ENCODE peak calls at places on chromosomes 12 and 14, in five cellular contexts. G is nephron progenitor cell, M is cardiac fibroblast, W is heart right ventricle, B is RWPE1. Q is an unnamed sample.

GRCh38 chr12:21428241-21428640 is 9.2 kb upstream of the PYROXD1 start:
- DNase-seq in G (no peak), B (no peak), W (no peak), M (peak; percentile 72), Q (no peak)

GRCh38 chr12:113955109-113955970 is 10.8 kb downstream of the RBM19 start:
- DNase-seq in G (peak; percentile 54), W (no peak), M (peak; percentile 33), B (peak; percentile 39), Q (no peak)

GRCh38 chr12:79685068-79685467 is 5.7 kb downstream of the PAWR start:
- DNase-seq in M (peak; percentile 78), B (peak; percentile 62), G (no peak), W (no peak), Q (no peak)

GRCh38 chr12:59382678-59383425 is 213.0 kb upstream of the SLC16A7 start:
- DNase-seq in W (no peak), M (no peak), B (no peak), G (no peak), Q (no peak)

GRCh38 chr12:12736759-12737676 is 19.9 kb downstream of the CDKN1B start:
- DNase-seq in M (peak; percentile 86), B (no peak), W (peak; percentile 29), G (no peak), Q (no peak)

GRCh38 chr14:88272390-88273019 is 50.6 kb downstream of the KCNK10 start:
- DNase-seq in M (no peak), B (no peak), G (no peak), W (no peak), Q (no peak)

GRCh38 chr12:97267166-97267565 is 195.4 kb upstream of the RMST start:
- DNase-seq in M (no peak), G (no peak), B (no peak), W (no peak), Q (no peak)

GRCh38 chr12:79373896-79374499 is 316.8 kb downstream of the PAWR start:
- DNase-seq in M (peak; percentile 38), G (peak; percentile 52), W (no peak), B (peak; percentile 53), Q (no peak)

GRCh38 chr12:119780786-119781434 is 96.2 kb downstream of the CIT start:
- DNase-seq in B (peak; percentile 60), W (peak; percentile 30), M (peak; percentile 67), G (peak; percentile 30), Q (no peak)

GRCh38 chr12:15033029-15033428 is 60.2 kb downstream of the PDE6H start:
- DNase-seq in G (no peak), M (no peak), B (no peak), W (no peak), Q (no peak)

GRCh38 chr12:101172316-101172715 is 37.7 kb downstream of the SLC5A8 start:
- DNase-seq in G (peak; percentile 16), B (no peak), M (peak; percentile 14), W (no peak), Q (no peak)

GRCh38 chr12:93323625-93324165 is 54.0 kb upstream of the NUDT4 start:
- DNase-seq in W (no peak), M (peak; percentile 23), G (no peak), B (peak; percentile 15), Q (no peak)

GRCh38 chr12:7032990-7033389 is 14.7 kb upstream of the LPCAT3 start:
- DNase-seq in M (no peak), G (no peak), B (no peak), W (no peak), Q (no peak)

GRCh38 chr14:68020493-68020892 is 200.9 kb downstream of the RAD51B start:
- DNase-seq in W (no peak), B (no peak), M (no peak), G (no peak), Q (no peak)

GRCh38 chr14:99995700-99996356 is 69.4 kb upstream of the EVL start:
- DNase-seq in M (peak; percentile 72), B (peak; percentile 44), W (peak; percentile 58), G (peak; percentile 49), Q (peak; percentile 61)

GRCh38 chr12:53538209-53538689 is 31.0 kb upstream of the NPFF start:
- DNase-seq in G (no peak), M (peak; percentile 77), B (no peak), W (no peak), Q (no peak)

GRCh38 chr12:70683976-70684375 is 46.7 kb upstream of the PTPRB start:
- DNase-seq in B (no peak), G (no peak), M (no peak), W (no peak), Q (no peak)

GRCh38 chr12:121295123-121295745 is 1.3 kb downstream of the CAMKK2 start:
- DNase-seq in W (no peak), B (no peak), G (no peak), M (no peak), Q (peak; percentile 69)

GRCh38 chr12:5969974-5970690 is 25.1 kb upstream of the ANO2 start:
- DNase-seq in G (no peak), B (no peak), W (no peak), M (no peak), Q (no peak)

GRCh38 chr12:117486840-117487659 is 125.6 kb upstream of the NOS1 start:
- DNase-seq in M (no peak), G (peak; percentile 22), W (no peak), B (peak; percentile 16), Q (no peak)

GRCh38 chr12:51823875-51824565 is 24.5 kb downstream of the FIGNL2 start:
- DNase-seq in M (peak; percentile 81), W (peak; percentile 28), G (no peak), B (peak; percentile 53), Q (no peak)

GRCh38 chr14:81435578-81436295 is 35.6 kb upstream of the STON2 start:
- DNase-seq in W (peak; percentile 31), G (peak; percentile 70), B (peak; percentile 69), M (peak; percentile 23), Q (peak; percentile 50)

GRCh38 chr12:90575995-90576394 is 379.0 kb downstream of the CCER1 start:
- DNase-seq in G (no peak), B (no peak), W (no peak), M (no peak), Q (no peak)

GRCh38 chr12:68056300-68056699 is 67.1 kb downstream of the IFNG-AS1 start:
- DNase-seq in W (no peak), M (no peak), G (no peak), B (no peak), Q (no peak)

GRCh38 chr14:74838141-74838540 is 37.8 kb downstream of the PROX2 start:
- DNase-seq in G (no peak), M (peak; percentile 40), B (no peak), W (no peak), Q (no peak)

GRCh38 chr12:79665488-79665887 is 25.3 kb downstream of the PAWR start:
- DNase-seq in W (no peak), B (no peak), G (no peak), M (no peak), Q (no peak)

GRCh38 chr14:100540141-100540925 is 46.9 kb downstream of the BEGAIN start:
- DNase-seq in M (no peak), W (no peak), G (peak; percentile 66), B (no peak), Q (peak; percentile 23)

GRCh38 chr14:99546230-99546879 is 57.7 kb downstream of the CCDC85C start:
- DNase-seq in B (no peak), W (no peak), M (no peak), G (peak; percentile 43), Q (no peak)

GRCh38 chr12:71731439-71732356 is 23.0 kb upstream of the RAB21 start:
- DNase-seq in G (no peak), W (no peak), M (peak; percentile 36), B (no peak), Q (no peak)

GRCh38 chr12:45590646-45591045 is 138.9 kb upstream of the ARID2 start:
- DNase-seq in M (no peak), B (no peak), G (no peak), W (no peak), Q (no peak)

GRCh38 chr12:45585522-45586230 is 143.8 kb upstream of the ARID2 start:
- DNase-seq in M (no peak), G (no peak), B (no peak), W (no peak), Q (no peak)

GRCh38 chr12:45587042-45587441 is 142.5 kb upstream of the ARID2 start:
- DNase-seq in M (no peak), G (no peak), W (no peak), B (no peak), Q (no peak)

GRCh38 chr12:45586486-45586885 is 143.0 kb upstream of the ARID2 start:
- DNase-seq in G (no peak), W (no peak), B (no peak), M (no peak), Q (no peak)

DNA sequence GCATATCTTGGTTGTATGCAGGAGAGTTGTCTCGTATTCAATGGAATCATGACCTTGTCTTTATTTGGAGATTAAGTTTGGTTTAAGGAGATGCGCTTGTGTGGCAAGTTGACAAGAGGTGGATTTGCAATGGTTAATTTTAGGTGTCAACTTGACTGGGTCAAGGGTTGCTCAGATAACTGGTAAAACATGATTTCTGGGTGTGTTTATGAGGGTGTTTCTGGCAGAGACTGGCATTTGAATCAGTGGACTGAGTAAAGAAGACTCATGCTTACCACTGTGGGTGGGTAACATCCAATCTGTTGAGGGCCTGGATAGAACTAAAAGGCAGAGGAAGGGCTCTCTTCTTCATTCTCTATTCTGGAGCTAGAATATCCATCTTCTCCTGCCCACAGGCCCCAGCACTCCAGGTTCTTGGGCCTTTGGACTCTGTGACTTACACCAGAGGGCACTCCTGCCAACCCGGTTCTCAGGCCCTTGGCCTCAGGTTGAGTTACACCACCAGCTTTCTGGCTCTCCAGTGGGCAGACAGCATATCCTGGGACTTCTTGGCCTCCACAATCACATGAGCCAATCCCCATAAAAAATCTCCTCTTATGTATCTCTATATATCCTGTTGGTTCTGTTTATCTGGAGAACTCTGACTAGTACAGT is 141.5 kb upstream of the ARID2 start:
- DNase-seq in G (no peak), W (peak; percentile 12), B (no peak), M (no peak), Q (no peak)
- TF ChIP-seq CTCF in G (no peak), W (peak; percentile 11), B (no peak), M (peak; percentile 5), Q (no peak)

GRCh38 chr14:65751510-65751909 is 339.0 kb downstream of the FUT8 start:
- DNase-seq in W (no peak), M (no peak), B (no peak), G (no peak), Q (no peak)
- TF ChIP-seq CTCF in W (no peak), M (no peak), B (no peak), G (no peak), Q (no peak)

DNA sequence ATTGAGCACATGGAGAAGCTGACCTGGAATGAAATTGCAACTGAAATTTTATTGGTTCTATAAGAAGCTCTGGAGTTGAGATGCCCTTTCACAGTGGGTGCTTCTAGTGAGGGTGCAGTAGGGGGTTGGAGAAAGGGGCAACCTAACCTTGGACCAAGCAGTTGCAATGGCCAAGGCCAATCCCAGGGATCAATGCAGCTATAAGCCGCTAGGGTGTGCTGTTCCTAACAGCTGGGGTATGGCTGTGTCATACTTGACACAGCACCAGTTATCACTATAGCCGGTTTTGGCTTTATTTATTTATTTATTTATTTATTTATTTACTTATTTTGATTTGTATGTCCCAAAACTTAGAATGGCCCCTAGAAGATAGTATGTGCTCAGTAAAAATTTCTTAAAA is 505.9 kb downstream of the FLRT2 start:
- DNase-seq in M (peak; percentile 26), G (peak; percentile 18), B (no peak), W (no peak), Q (no peak)
- TF ChIP-seq CTCF in M (peak; percentile 31), G (peak; percentile 47), B (no peak), W (no peak), Q (peak; percentile 37)

DNA sequence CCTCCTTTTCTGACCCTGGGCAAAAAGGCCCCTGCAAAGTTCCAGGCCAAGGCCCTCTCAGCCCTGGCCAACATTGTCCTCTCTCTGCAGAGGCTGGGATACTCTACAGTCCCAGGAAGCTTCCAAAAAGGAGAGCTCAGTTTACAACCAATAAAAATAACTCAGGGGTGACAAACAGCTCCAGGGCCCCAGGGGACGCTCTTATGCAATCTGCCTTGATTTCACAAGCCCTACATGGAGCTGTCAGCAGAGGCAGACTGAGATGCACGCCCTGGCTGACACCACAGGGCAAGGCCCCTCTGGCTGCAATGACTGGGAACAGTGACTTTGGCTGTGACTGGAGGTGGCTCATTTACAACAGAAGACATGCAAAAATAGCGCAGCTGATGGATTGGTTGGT is 129.0 kb upstream of the MED13L start:
- DNase-seq in B (peak; percentile 80), G (peak; percentile 76), M (peak; percentile 96), W (peak; percentile 84), Q (peak; percentile 90)
- TF ChIP-seq CTCF in B (no peak), G (no peak), M (peak; percentile 8), W (no peak), Q (no peak)